ENCODE peak calls at places on chromosomes 16 and 17, in four cellular contexts. R is small intestine, S is cardiac septum, J is posterior cingulate gyrus. L is an unnamed sample.

GRCh38 chr16:2968368-2968737 is 795 bp upstream of the PAQR4 start:
- DNase-seq in R (peak), S (no peak), J (no peak), L (no peak)

GRCh38 chr16:86286991-86287640 is 223.2 kb upstream of the FOXF1 start:
- DNase-seq in R (no peak), S (no peak), J (no peak), L (peak)

GRCh38 chr16:68605746-68606145 is 39.4 kb upstream of the CDH3 start:
- DNase-seq in R (no peak), S (no peak), J (no peak), L (no peak)

GRCh38 chr17:42266918-42267766 is 9.0 kb downstream of the STAT5B start:
- DNase-seq in R (no peak), S (no peak), J (no peak), L (no peak)

GRCh38 chr16:12440233-12440530 is 363.5 kb downstream of the CPPED1 start:
- DNase-seq in R (no peak), S (no peak), J (no peak), L (no peak)

GRCh38 chr17:17051380-17051779 is 9.1 kb downstream of the MPRIP start:
- DNase-seq in R (no peak), S (peak), J (no peak), L (no peak)

GRCh38 chr17:75077490-75078096 is 10.2 kb upstream of the SLC16A5 start:
- DNase-seq in R (peak), S (peak), J (peak), L (no peak)

GRCh38 chr16:89678258-89678657 is 8.2 kb upstream of the CDK10 start:
- DNase-seq in R (no peak), S (no peak), J (no peak), L (no peak)

GRCh38 chr17:16419929-16420271 is 4.5 kb downstream of the TRPV2 start:
- DNase-seq in R (no peak), S (peak), J (no peak), L (no peak)

GRCh38 chr17:35052240-35052608 is 11.3 kb downstream of the RFFL start:
- DNase-seq in R (no peak), S (no peak), J (no peak), L (no peak)

GRCh38 chr16:3745751-3746355 is 28.5 kb upstream of the TRAP1 start:
- DNase-seq in R (no peak), S (no peak), J (no peak), L (no peak)

GRCh38 chr16:69566437-69567030 is 768 bp downstream of the NFAT5 start:
- DNase-seq in R (no peak), S (peak), J (peak), L (no peak)

GRCh38 chr16:65235339-65236177 is 113.7 kb upstream of the CDH11 start:
- DNase-seq in R (no peak), S (no peak), J (no peak), L (no peak)

GRCh38 chr16:46763147-46763546 is 15.0 kb upstream of the MYLK3 start:
- DNase-seq in R (no peak), S (peak), J (peak), L (no peak)

GRCh38 chr16:50238868-50239301 is 27.5 kb upstream of the ADCY7 start:
- DNase-seq in R (no peak), S (no peak), J (no peak), L (no peak)

GRCh38 chr17:81996757-81997441 is 19.5 kb downstream of the ASPSCR1 start:
- DNase-seq in R (no peak), S (no peak), J (no peak), L (no peak)

GRCh38 chr16:58098207-58099096 is 30.7 kb downstream of the CFAP20 start:
- DNase-seq in R (no peak), S (no peak), J (no peak), L (no peak)

GRCh38 chr16:8023326-8023725 is 567.0 kb downstream of the TMEM114 start:
- DNase-seq in R (no peak), S (no peak), J (no peak), L (no peak)

GRCh38 chr16:5077304-5077703 is 5.7 kb downstream of the ALG1 start:
- DNase-seq in R (no peak), S (no peak), J (no peak), L (no peak)

GRCh38 chr17:80773243-80773991 is 218.2 kb upstream of the CHMP6 start:
- DNase-seq in R (no peak), S (no peak), J (peak), L (no peak)

GRCh38 chr16:72637306-72637705 is 410.6 kb downstream of the ZFHX3 start:
- DNase-seq in R (peak), S (no peak), J (no peak), L (no peak)

L was measured in H1.